ENCODE peak calls at places on chromosome 20, in six cellular contexts. U is A549, X is GM12878, W is upper lobe of left lung, J is K562, M is HepG2. N is an unnamed sample.

GRCh38 chr20:50695144-50695872 is 4.0 kb upstream of the RIPOR3 start:
- ATAC-seq in U (peak; percentile 15), X (no peak), W (peak; percentile 50), J (no peak), M (peak; percentile 28), N (peak; percentile 68)

GRCh38 chr20:25457886-25458680 is 50.6 kb downstream of the GINS1 start:
- ATAC-seq in U (no peak), X (no peak), W (no peak), J (no peak), M (peak; percentile 4), N (no peak)

GRCh38 chr20:51427625-51428291 is 114.8 kb downstream of the NFATC2 start:
- ATAC-seq in U (no peak), X (no peak), W (no peak), J (no peak), M (peak; percentile 6), N (no peak)

GRCh38 chr20:50092436-50092835 is 20.5 kb downstream of the UBE2V1 start:
- ATAC-seq in U (no peak), X (no peak), W (no peak), J (no peak), M (no peak), N (no peak)

GRCh38 chr20:17939622-17940446 is 28.8 kb downstream of the SNX5 start:
- ATAC-seq in U (peak; percentile 28), X (peak; percentile 21), W (no peak), J (peak; percentile 8), M (peak; percentile 45), N (no peak)

GRCh38 chr20:17728074-17728473 is 28.3 kb downstream of the BANF2 start:
- ATAC-seq in U (no peak), X (no peak), W (no peak), J (no peak), M (no peak), N (no peak)

GRCh38 chr20:62876441-62876825 is 14.8 kb upstream of the TCFL5 start:
- ATAC-seq in U (peak; percentile 7), X (peak; percentile 50), W (peak; percentile 2), J (no peak), M (peak; percentile 8), N (no peak)

GRCh38 chr20:63272105-63273078 is at the start of gene ARFGAP1:
- ATAC-seq in U (peak; percentile 95), X (peak; percentile 97), W (peak; percentile 97), J (peak; percentile 95), M (peak; percentile 90), N (peak; percentile 98)

GRCh38 chr20:57326667-57327455 is 2.7 kb upstream of the SPO11 start:
- ATAC-seq in U (peak; percentile 42), X (no peak), W (no peak), J (no peak), M (peak; percentile 83), N (no peak)

GRCh38 chr20:57627972-57628650 is 7.9 kb upstream of the ZBP1 start:
- ATAC-seq in U (no peak), X (peak; percentile 49), W (peak; percentile 88), J (peak; percentile 54), M (peak; percentile 39), N (peak; percentile 84)

GRCh38 chr20:24576447-24576846 is 107.0 kb downstream of the SYNDIG1 start:
- ATAC-seq in U (no peak), X (no peak), W (no peak), J (no peak), M (no peak), N (no peak)

GRCh38 chr20:64239449-64240242 is 15.9 kb upstream of the PCMTD2 start:
- ATAC-seq in U (no peak), X (no peak), W (no peak), J (peak; percentile 30), M (no peak), N (no peak)

GRCh38 chr20:41357424-41358163 is 9.0 kb downstream of the EMILIN3 start:
- ATAC-seq in U (peak; percentile 32), X (peak; percentile 29), W (no peak), J (no peak), M (peak; percentile 46), N (no peak)

GRCh38 chr20:9160341-9160740 is 91.5 kb downstream of the PLCB4 start:
- ATAC-seq in U (no peak), X (no peak), W (no peak), J (no peak), M (no peak), N (no peak)

GRCh38 chr20:48461351-48461750 is 366.4 kb downstream of the PREX1 start:
- ATAC-seq in U (no peak), X (no peak), W (no peak), J (no peak), M (no peak), N (no peak)

GRCh38 chr20:44706371-44707258 is 8.6 kb upstream of the CCN5 start:
- ATAC-seq in U (peak; percentile 38), X (no peak), W (peak; percentile 54), J (no peak), M (no peak), N (peak; percentile 83)

GRCh38 chr20:3553663-3554062 is 82.8 kb downstream of the ATRN start:
- ATAC-seq in U (peak; percentile 35), X (no peak), W (no peak), J (no peak), M (peak; percentile 81), N (no peak)

GRCh38 chr20:55057779-55058415 is 582.5 kb downstream of the DOK5 start:
- ATAC-seq in U (no peak), X (peak; percentile 82), W (no peak), J (peak; percentile 75), M (no peak), N (no peak)

GRCh38 chr20:3758566-3758965 is 9.0 kb downstream of the ADISSP start:
- ATAC-seq in U (no peak), X (no peak), W (no peak), J (no peak), M (no peak), N (no peak)

GRCh38 chr20:51500936-51501335 is 41.6 kb downstream of the NFATC2 start:
- ATAC-seq in U (peak; percentile 31), X (no peak), W (no peak), J (no peak), M (no peak), N (no peak)

GRCh38 chr20:12925863-12926547 is 82.8 kb upstream of the SPTLC3 start:
- ATAC-seq in U (no peak), X (no peak), W (no peak), J (no peak), M (peak; percentile 18), N (no peak)

GRCh38 chr20:13430346-13431002 is 208.3 kb downstream of the TASP1 start:
- ATAC-seq in U (no peak), X (peak; percentile 62), W (no peak), J (no peak), M (peak; percentile 85), N (no peak)

GRCh38 chr20:58307270-58307669 is 2.2 kb upstream of the RAB22A start:
- ATAC-seq in U (no peak), X (no peak), W (no peak), J (no peak), M (no peak), N (no peak)

GRCh38 chr20:64095927-64096326 is 11.4 kb downstream of the NPBWR2 start:
- ATAC-seq in U (no peak), X (peak; percentile 40), W (no peak), J (no peak), M (no peak), N (no peak)

GRCh38 chr20:7257719-7258466 is 490.4 kb downstream of the BMP2 start:
- ATAC-seq in U (no peak), X (no peak), W (no peak), J (no peak), M (no peak), N (no peak)
- H3K4me3 ChIP-seq in U (no peak overlapping the region), X (no peak overlapping the region), W (no peak overlapping the region), J (no peak overlapping the region), M (no peak overlapping the region), N (no peak overlapping the region)

DNA sequence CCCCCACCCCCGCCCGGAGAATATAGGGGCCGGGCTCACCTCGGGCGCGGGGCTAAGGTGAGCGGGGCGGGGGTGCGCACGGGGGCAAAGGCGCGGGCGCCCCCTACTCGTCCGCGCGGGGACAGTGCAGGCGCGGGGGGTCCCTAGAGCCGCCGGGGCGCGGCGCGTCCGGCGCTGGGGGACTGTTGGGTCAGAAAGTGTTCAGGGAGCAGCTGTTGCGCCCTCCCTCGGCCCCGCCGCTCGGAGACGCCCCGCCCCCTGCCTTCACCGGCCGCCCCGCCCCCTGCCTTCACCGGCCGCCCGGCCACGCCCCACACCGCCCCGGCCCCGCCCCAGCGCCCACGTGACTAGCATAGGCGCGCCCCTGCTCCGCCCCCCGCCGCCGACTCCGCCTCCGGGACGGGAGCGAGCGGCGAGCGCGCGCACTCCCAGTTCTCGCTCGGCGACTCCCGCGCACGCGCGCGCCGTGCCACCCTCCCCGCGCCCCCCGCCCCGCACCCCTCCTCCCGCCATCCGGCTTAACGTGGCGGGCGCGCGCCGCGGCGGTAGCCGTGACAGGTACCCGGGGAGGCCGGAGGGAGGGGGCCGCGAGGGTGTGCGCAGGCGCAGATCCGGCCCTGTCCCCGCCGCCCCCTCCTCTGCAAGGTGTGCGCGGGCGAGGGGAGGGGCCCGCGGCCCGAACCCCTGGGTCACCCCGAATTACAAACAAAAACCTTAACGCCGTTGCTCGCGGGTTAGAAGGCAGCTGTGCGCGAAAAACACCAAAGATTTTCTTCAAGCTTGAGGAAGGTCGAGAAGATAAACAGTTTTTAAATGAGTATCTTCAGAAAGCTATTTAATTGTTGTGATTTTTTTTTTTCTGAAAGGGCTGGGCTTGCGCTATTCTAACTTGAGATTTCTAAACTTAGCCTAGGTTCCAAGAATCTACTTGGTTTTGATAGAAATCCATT is 704 bp upstream of the ZNF217 start:
- ATAC-seq in U (peak; percentile 80), X (peak; percentile 77), W (peak; percentile 95), J (peak; percentile 76), M (peak; percentile 88), N (peak; percentile 84)
- TF ChIP-seq POLR2A in U (peak; percentile 20), X (peak; percentile 36), W (peak; percentile 45), J (no peak), M (peak; percentile 60), N (peak; percentile 84)

GRCh38 chr20:11112837-11113236 is 439.0 kb upstream of the JAG1 start:
- ATAC-seq in U (peak; percentile 46), X (no peak), W (no peak), J (no peak), M (no peak), N (no peak)
- TF ChIP-seq EP300 in U (no peak), X (no peak), W (no peak), J (no peak), M (no peak), N (no peak)

GRCh38 chr20:6083926-6084325 is 30.1 kb upstream of the LRRN4 start:
- ATAC-seq in U (no peak), X (no peak), W (no peak), J (no peak), M (no peak), N (no peak)
- H3K4me3 ChIP-seq in U (no peak overlapping the region), X (no peak overlapping the region), W (no peak overlapping the region), J (no peak overlapping the region), M (no peak overlapping the region), N (no peak overlapping the region)

N was measured in gastroesophageal sphincter.